ENCODE peak calls at places on chromosomes 13 and 19, in nine cellular contexts. C, H, X, K, E, J, W, T and I are unnamed samples. For H3K36me3, the result is how much of the 10 kb centered on the place peaks cover.

GRCh38 chr13:80040219-80040976 is 300.5 kb downstream of the SPRY2 start:
- DNase-seq in T (no peak), X (no peak), H (no peak), E (no peak), C (no peak), K (no peak), W (no peak), J (no peak), I (no peak)

GRCh38 chr19:41456342-41456918 is 13.5 kb downstream of the ERICH4 start:
- DNase-seq in T (no peak), X (no peak), C (no peak), W (no peak), E (no peak), K (no peak), H (no peak), J (no peak), I (no peak)

GRCh38 chr19:15107056-15108010 is at the start of gene SYDE1:
- DNase-seq in W (no peak), E (no peak), X (no peak), H (no peak), K (no peak), J (peak), T (peak), C (no peak), I (peak)

GRCh38 chr19:42081584-42082258 is 5.8 kb downstream of the ZNF574 start:
- DNase-seq in W (no peak), J (no peak), C (no peak), T (no peak), K (no peak), H (no peak), E (no peak), X (peak), I (peak)

GRCh38 chr19:38850976-38851621 is 1.3 kb upstream of the HNRNPL start:
- DNase-seq in X (no peak), C (peak), W (peak), K (peak), H (no peak), T (peak), J (peak), E (no peak), I (peak)

GRCh38 chr19:41887711-41888382 is 4.9 kb downstream of the ARHGEF1 start:
- DNase-seq in W (peak), X (peak), C (peak), E (no peak), K (peak), J (no peak), H (no peak), T (no peak), I (peak)

GRCh38 chr13:75151081-75151643 is 330.8 kb downstream of the TBC1D4 start:
- DNase-seq in H (no peak), T (no peak), J (no peak), K (no peak), X (no peak), C (no peak), E (no peak), W (no peak), I (no peak)

GRCh38 chr19:6677924-6678689 is 8.1 kb upstream of the TNFSF14 start:
- DNase-seq in J (peak), W (peak), K (peak), H (no peak), E (no peak), C (no peak), X (peak), T (no peak), I (no peak)

GRCh38 chr19:27717825-27718224 is 1495.1 kb downstream of the UQCRFS1 start:
- DNase-seq in W (no peak), H (no peak), C (no peak), X (no peak), J (no peak), E (no peak), K (no peak), T (no peak), I (no peak)

DNA sequence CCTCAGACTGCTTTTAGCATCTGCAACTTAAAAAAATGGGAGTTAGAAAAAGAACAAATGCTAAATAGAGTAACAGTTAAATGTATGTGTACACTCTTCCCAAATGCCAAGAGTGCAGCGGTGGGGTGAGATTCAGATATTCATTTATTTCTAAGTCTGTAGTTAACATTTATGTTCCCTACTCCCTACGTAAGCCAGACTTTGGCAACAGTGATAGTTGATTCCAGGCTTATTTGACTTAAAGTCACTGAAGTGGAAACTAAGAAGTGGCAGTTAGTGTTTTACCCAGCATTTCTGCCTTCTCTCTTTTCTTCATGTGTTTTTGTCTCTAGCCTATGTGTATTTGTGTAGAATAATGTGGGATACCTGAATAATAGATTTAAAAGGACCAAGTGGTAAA is 4.5 kb downstream of the MIR17HG start:
- DNase-seq in E (no peak), T (no peak), J (no peak), W (no peak), X (no peak), K (no peak), C (no peak), H (no peak), I (no peak)
- H3K36me3 ChIP-seq in E (under half), T (under half), J (under half), W (under half), X (under half), K (under half), C (under half), H (under half), I (under half)

DNA sequence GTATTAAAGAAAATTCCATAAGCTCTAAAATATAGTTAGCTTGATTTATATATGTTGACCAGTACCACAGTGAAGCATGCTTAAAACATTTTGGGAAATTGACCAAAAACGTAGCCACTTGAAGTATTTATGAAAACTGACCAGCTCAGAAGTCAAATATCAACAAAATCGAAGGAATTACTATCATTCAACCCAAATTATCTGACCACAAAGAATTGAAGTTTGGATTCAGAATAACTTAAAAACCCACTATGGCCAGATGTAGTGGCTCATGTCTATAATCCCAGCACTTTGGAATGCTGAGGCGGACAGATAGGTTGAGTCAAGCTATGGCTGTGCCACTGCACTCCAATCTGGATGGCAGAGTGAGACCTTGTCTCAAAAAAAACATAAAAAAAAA is 31.9 kb downstream of the GPALPP1 start:
- DNase-seq in K (no peak), H (no peak), J (no peak), T (no peak), C (no peak), W (no peak), X (no peak), E (no peak), I (no peak)
- H3K36me3 ChIP-seq in K (under half), H (under half), J (under half), T (half or more), C (under half), W (under half), X (under half), E (under half), I (under half)

DNA sequence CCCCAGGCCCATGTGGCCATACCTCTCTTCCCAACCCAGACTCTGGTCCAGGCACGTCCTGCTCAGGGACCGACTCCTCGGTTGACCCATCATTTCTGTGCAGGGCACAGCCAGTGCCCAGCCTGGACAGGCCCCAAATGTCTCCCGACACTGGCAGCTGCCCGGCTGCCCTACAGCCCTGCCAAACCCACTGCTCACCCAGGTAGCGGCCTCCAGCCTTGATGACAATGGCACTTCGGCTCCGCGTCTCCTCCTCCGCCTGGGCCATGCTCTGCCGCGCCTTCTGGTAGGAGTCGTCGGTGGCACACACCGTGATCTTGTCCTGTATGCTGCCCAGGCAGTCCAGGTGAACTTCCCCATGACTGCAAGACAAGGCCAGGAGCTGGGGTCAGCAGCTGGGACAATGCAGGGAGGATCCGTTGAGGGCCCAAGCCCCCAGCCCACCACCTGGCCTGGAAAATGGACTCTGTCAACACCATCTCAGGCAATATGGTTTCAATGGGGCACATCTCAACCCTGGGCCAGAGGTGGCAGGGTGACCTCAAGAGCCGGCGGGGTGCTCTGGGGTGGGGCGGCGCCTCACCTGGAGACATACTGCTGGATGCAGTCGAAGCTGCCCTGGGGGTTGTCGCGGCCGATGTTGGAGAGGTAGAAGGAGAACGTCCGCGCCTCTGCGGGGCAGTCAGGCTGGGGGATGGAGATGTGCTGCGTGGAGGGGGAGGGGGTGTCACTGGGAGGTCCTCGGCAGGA is 27.5 kb upstream of the ISYNA1 start:
- DNase-seq in K (no peak), T (no peak), J (peak), C (no peak), E (no peak), X (no peak), W (peak), H (no peak), I (no peak)
- H3K36me3 ChIP-seq in K (under half), T (under half), J (under half), C (under half), E (under half), X (under half), W (under half), H (under half), I (under half)

GRCh38 chr13:110713981-110714797 is 689 bp downstream of the ING1 start:
- DNase-seq in T (peak), E (no peak), H (peak), J (peak), X (peak), K (peak), W (peak), C (peak), I (peak)

GRCh38 chr13:110716235-110716505 is 2.7 kb downstream of the ING1 start:
- DNase-seq in C (peak), T (peak), X (no peak), J (no peak), W (no peak), K (no peak), E (no peak), H (no peak), I (peak)

GRCh38 chr13:110713642-110713952 is at the start of gene ING1:
- DNase-seq in T (no peak), X (no peak), C (no peak), J (no peak), E (no peak), W (no peak), H (no peak), K (no peak), I (no peak)

GRCh38 chr13:110714798-110715394 is 1.4 kb downstream of the ING1 start:
- DNase-seq in X (peak), T (peak), C (peak), W (peak), K (peak), J (peak), E (no peak), H (peak), I (peak)

DNA sequence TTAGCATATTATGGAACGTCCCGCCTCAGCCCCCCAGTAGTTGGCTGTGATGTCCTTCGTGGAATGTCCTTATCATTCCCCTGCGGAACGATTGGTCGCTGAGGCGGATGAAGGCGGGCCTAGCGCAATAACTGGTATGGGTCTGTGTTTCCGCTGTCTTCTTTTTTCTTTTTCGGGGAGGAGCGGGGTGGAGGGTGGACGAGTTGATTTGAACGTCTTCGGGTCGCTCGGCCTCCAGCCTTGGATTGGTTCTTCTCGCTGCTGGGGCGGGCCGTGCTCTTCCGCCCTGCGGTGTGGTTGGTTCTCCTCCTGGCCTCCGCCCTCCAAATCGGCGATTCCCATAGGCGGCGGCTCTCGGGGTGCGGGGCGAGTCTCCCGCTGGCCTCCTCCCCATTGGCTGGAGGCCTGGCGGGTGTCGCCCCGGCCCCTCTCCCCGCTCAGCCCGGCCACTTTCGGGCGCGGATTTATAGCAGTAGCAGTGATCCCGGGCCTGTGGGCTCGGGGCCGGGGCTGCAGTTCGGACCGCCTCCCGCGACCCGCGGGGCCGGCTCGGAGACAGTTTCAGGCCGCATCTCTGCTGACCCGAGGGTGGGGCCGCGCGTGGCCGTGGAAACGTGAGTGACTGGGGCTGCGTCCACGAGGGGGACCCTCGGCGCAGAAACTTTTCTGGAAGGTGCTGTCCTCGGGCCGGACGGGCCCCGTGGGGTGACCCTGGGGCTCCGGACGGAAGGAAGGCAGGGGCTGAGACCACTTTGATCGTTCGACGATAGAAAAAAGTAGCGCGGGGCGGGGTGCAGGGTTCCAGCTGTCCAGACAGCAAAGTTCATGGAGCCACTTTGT is 2.1 kb downstream of the ING1 start:
- DNase-seq in C (peak), J (peak), H (peak), T (peak), W (peak), X (peak), K (peak), E (peak), I (peak)
- H3K36me3 ChIP-seq in C (under half), J (under half), H (under half), T (under half), W (under half), X (under half), K (under half), E (under half), I (under half)